ENCODE peak calls at places on chromosomes 6 and 20, in seven cellular contexts. N, M, O, Y, X, J and S are unnamed samples.

GRCh38 chr6:44275749-44276648 is 5.7 kb downstream of the TMEM151B start:
- DNase-seq in Y (no peak), N (no peak), X (no peak), J (no peak), O (no peak), M (no peak), S (no peak)

GRCh38 chr20:20452254-20452676 is 84.4 kb downstream of the INSM1 start:
- DNase-seq in N (no peak), M (peak), O (no peak), J (no peak), Y (peak), X (peak), S (peak)

GRCh38 chr20:46627251-46627650 is 24.0 kb downstream of the SLC13A3 start:
- DNase-seq in X (no peak), N (no peak), M (no peak), O (no peak), Y (no peak), J (no peak), S (no peak)

GRCh38 chr6:137230547-137230946 is 11.4 kb upstream of the IFNGR1 start:
- DNase-seq in Y (no peak), N (no peak), X (no peak), O (no peak), M (no peak), J (no peak), S (no peak)

GRCh38 chr6:44606506-44606905 is 219.0 kb downstream of the CDC5L start:
- DNase-seq in Y (no peak), N (no peak), M (no peak), X (peak), J (no peak), O (no peak), S (peak)

GRCh38 chr6:98678481-98678880 is 155.9 kb upstream of the POU3F2 start:
- DNase-seq in M (no peak), J (no peak), O (no peak), Y (no peak), N (no peak), X (no peak), S (no peak)

GRCh38 chr6:49782293-49783181 is 4.5 kb downstream of the PGK2 start:
- DNase-seq in Y (no peak), N (no peak), O (no peak), J (no peak), X (no peak), M (no peak), S (no peak)

GRCh38 chr6:134787261-134787871 is 162.5 kb downstream of the ALDH8A1 start:
- DNase-seq in M (peak), N (peak), J (no peak), O (peak), Y (peak), X (no peak), S (no peak)

GRCh38 chr6:26243742-26244141 is 121.3 kb upstream of the BTN3A2 start:
- DNase-seq in J (no peak), N (no peak), X (no peak), Y (no peak), O (no peak), M (no peak), S (no peak)

GRCh38 chr20:63469713-63470101 is 2.7 kb downstream of the KCNQ2 start:
- DNase-seq in O (no peak), Y (no peak), X (no peak), N (no peak), J (no peak), M (no peak), S (no peak)

GRCh38 chr6:36625161-36625919 is 31.2 kb downstream of the SRSF3 start:
- DNase-seq in O (no peak), X (no peak), M (no peak), Y (peak), N (no peak), J (peak), S (peak)

GRCh38 chr20:57270204-57270937 is 3.9 kb upstream of the BMP7 start:
- DNase-seq in J (no peak), Y (no peak), N (no peak), X (no peak), M (no peak), O (no peak), S (no peak)

GRCh38 chr20:32681175-32682084 is 7.7 kb upstream of the C20orf203 start:
- DNase-seq in J (no peak), Y (peak), N (no peak), O (no peak), M (peak), X (no peak), S (no peak)

GRCh38 chr6:117272032-117272866 is 6.9 kb downstream of the VGLL2 start:
- DNase-seq in X (no peak), Y (no peak), M (no peak), O (no peak), N (no peak), J (no peak), S (no peak)
- H3K4me3 ChIP-seq in X (no peak), Y (no peak), M (no peak), O (no peak), N (no peak), J (no peak), S (no peak)

GRCh38 chr6:80466981-80467380 is 360.5 kb downstream of the BCKDHB start:
- DNase-seq in O (no peak), Y (no peak), J (no peak), X (no peak), N (no peak), M (no peak), S (no peak)

GRCh38 chr6:80469977-80470376 is 363.5 kb downstream of the BCKDHB start:
- DNase-seq in O (no peak), J (no peak), M (no peak), Y (no peak), X (no peak), N (no peak), S (no peak)

GRCh38 chr6:80467408-80467807 is 360.9 kb downstream of the BCKDHB start:
- DNase-seq in N (no peak), O (no peak), X (no peak), M (no peak), J (no peak), Y (no peak), S (no peak)

GRCh38 chr6:80465513-80465912 is 359.0 kb downstream of the BCKDHB start:
- DNase-seq in N (no peak), O (no peak), M (no peak), J (no peak), X (no peak), Y (peak), S (no peak)

GRCh38 chr6:80468398-80468797 is 361.9 kb downstream of the BCKDHB start:
- DNase-seq in Y (no peak), N (no peak), X (no peak), J (no peak), O (no peak), M (no peak), S (no peak)
- TF ChIP-seq POLR2A in Y (no peak), N (no peak), X (no peak), J (no peak), O (no peak), M (no peak), S (no peak)

DNA sequence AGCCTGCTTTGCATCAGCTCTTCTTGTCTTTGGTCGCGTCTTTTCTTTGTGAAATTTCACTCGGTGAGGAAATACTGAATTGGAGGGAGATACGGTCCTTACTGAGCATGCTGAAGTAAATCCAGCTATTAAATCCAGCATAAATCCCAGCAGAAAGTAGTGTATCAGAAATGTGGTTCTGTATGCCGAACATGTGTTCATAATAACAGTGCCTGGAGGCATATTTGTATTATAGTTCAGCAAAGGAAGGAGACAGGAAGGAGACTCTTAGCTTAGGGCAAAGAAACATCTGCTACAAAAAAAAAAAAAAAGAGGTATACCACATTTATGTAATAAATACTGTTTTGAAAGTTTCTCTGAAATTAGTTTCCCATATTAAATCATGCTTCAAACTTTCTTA is 211.8 kb downstream of the PLCB4 start:
- DNase-seq in M (no peak), J (no peak), O (no peak), N (no peak), X (no peak), Y (peak), S (no peak)
- H3K4me3 ChIP-seq in M (no peak), J (no peak), O (no peak), N (no peak), X (peak), Y (no peak), S (no peak)

GRCh38 chr6:161035981-161036263 is 44.4 kb downstream of the MAP3K4 start:
- DNase-seq in O (no peak), N (no peak), X (no peak), J (no peak), M (no peak), Y (no peak), S (no peak)
- TF ChIP-seq POLR2A in O (no peak), N (no peak), X (no peak), J (no peak), M (no peak), Y (no peak), S (no peak)

GRCh38 chr6:170555305-170555704 is 1.1 kb downstream of the TBP start:
- DNase-seq in N (no peak), O (no peak), Y (no peak), X (no peak), J (no peak), M (no peak), S (no peak)
- H3K4me3 ChIP-seq in N (peak), O (peak), Y (peak), X (peak), J (peak), M (no peak), S (peak)

GRCh38 chr20:62049342-62050165 is 16.1 kb downstream of the TAF4 start:
- DNase-seq in N (no peak), Y (no peak), O (no peak), X (no peak), J (peak), M (peak), S (no peak)
- TF ChIP-seq POLR2A in N (no peak), Y (no peak), O (no peak), X (no peak), J (no peak), M (no peak), S (no peak)

GRCh38 chr6:154682633-154683125 is 50.5 kb upstream of the SCAF8 start:
- DNase-seq in O (no peak), M (no peak), Y (no peak), N (no peak), X (no peak), J (no peak), S (no peak)

GRCh38 chr6:154689654-154690053 is 43.6 kb upstream of the SCAF8 start:
- DNase-seq in Y (no peak), O (no peak), X (no peak), N (no peak), M (no peak), J (no peak), S (no peak)

GRCh38 chr6:154690857-154691256 is 42.4 kb upstream of the SCAF8 start:
- DNase-seq in J (no peak), Y (no peak), X (no peak), M (no peak), N (no peak), O (no peak), S (no peak)

GRCh38 chr6:154683756-154684523 is 49.3 kb upstream of the SCAF8 start:
- DNase-seq in O (no peak), X (no peak), Y (peak), N (no peak), M (no peak), J (no peak), S (no peak)

GRCh38 chr6:154686162-154686561 is 47.1 kb upstream of the SCAF8 start:
- DNase-seq in M (no peak), O (no peak), J (no peak), X (no peak), Y (no peak), N (no peak), S (no peak)
- H3K4me3 ChIP-seq in M (no peak), O (no peak), J (no peak), X (no peak), Y (no peak), N (no peak), S (no peak)

GRCh38 chr6:4139272-4139671 is 3.9 kb upstream of the ECI2 start:
- DNase-seq in O (no peak), J (no peak), Y (no peak), M (no peak), N (no peak), X (no peak), S (no peak)

GRCh38 chr6:4135665-4136353 is 434 bp upstream of the ECI2 start:
- DNase-seq in M (peak), Y (peak), J (peak), O (peak), N (peak), X (peak), S (peak)

GRCh38 chr6:4136354-4136831 is 1.0 kb upstream of the ECI2 start:
- DNase-seq in M (no peak), J (no peak), O (no peak), Y (no peak), X (no peak), N (no peak), S (no peak)

GRCh38 chr6:4133941-4134838 is 1.2 kb downstream of the ECI2 start:
- DNase-seq in J (peak), N (no peak), O (peak), Y (no peak), M (peak), X (peak), S (peak)

DNA sequence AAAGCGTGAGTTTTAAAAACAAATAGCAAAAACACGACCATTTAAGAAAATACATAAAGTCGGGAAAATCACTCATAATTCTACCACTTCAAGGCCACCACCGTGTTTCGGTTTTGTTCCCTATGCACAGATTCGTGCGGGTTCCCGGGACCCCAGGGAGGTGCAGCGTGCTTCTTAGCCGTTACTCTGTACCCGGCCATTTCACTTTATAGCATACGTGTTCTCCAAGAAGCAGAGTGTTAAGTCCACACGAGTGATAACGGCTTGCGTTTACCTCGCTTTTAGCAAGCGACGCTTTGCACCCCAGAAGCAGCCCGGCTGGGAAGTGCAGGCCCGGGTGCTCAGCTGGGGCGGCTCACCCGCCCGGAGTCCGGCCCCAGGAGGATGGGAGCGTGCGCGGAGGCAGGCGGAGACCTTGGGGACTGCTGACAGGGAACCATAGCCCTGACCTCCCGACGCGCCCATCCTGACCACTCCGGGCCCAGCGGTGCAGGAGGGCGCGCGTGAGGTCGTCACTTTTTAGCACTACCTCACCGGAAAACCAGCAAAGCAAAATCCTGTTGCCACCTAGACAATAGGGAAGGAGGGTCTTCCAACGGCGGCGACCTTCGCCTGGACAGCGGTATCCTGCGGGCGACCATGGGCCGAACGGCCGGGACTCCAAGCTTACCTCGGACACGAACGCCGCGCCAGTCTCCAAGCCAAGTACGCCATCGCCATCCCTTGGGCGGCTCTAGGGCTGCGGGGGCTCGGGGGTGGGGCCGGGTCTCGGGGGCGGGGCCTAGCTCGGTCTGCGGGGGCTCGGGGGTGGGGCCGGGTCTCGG is at the start of gene ECI2:
- DNase-seq in N (no peak), M (peak), J (peak), X (peak), O (peak), Y (peak), S (no peak)
- TF ChIP-seq POLR2A in N (peak), M (peak), J (peak), X (peak), O (peak), Y (no peak), S (no peak)